ENCODE peak calls at places on chromosomes 6 and 20, in eight cellular contexts. U is GM23338, W is Peyer's patch, M is Panc1, I is colonic mucosa, Q is epithelial cell of esophagus, B is pancreas, K is right atrium auricular region. J is an unnamed sample.

GRCh38 chr6:150263765-150264415 is 104.9 kb upstream of the IYD start:
- DNase-seq in U (no peak), Q (no peak), K (no peak), M (no peak), W (peak), I (no peak), B (no peak), J (peak)

GRCh38 chr6:118921084-118921483 is 13.9 kb downstream of the MCM9 start:
- DNase-seq in I (no peak), W (no peak), M (no peak), K (no peak), Q (no peak), B (no peak), U (no peak), J (no peak)

GRCh38 chr6:139753198-139753861 is 378.9 kb upstream of the CITED2 start:
- DNase-seq in M (no peak), I (no peak), U (peak), W (no peak), B (no peak), K (no peak), Q (no peak), J (no peak)

GRCh38 chr6:134046054-134046453 is 6.4 kb downstream of the SLC2A12 start:
- DNase-seq in M (no peak), B (no peak), I (no peak), W (no peak), U (no peak), K (no peak), Q (no peak), J (no peak)

GRCh38 chr6:170172406-170172805 is 118.5 kb downstream of the DLL1 start:
- DNase-seq in K (no peak), U (no peak), M (no peak), Q (no peak), B (no peak), W (no peak), I (peak), J (no peak)

GRCh38 chr6:108630050-108630714 is 69.5 kb downstream of the FOXO3 start:
- DNase-seq in B (no peak), I (no peak), U (no peak), Q (peak), M (no peak), W (no peak), K (no peak), J (no peak)

GRCh38 chr6:161626132-161626676 is 352.3 kb upstream of the AGPAT4 start:
- DNase-seq in U (no peak), B (no peak), K (no peak), M (no peak), Q (no peak), I (no peak), W (no peak), J (no peak)

GRCh38 chr6:52540286-52540902 is 36.5 kb downstream of the TRAM2 start:
- DNase-seq in B (no peak), I (no peak), M (no peak), W (no peak), U (no peak), Q (no peak), K (no peak), J (no peak)

GRCh38 chr20:13670160-13670559 is 31.4 kb upstream of the TASP1 start:
- DNase-seq in M (no peak), W (no peak), I (no peak), Q (no peak), K (no peak), U (peak), B (no peak), J (no peak)

GRCh38 chr6:142878407-142878806 is 66.6 kb downstream of the HIVEP2 start:
- DNase-seq in W (no peak), Q (no peak), B (no peak), I (no peak), U (no peak), M (no peak), K (no peak), J (no peak)

GRCh38 chr6:123777554-123777953 is 26.1 kb upstream of the NKAIN2 start:
- DNase-seq in M (peak), B (no peak), K (no peak), W (no peak), U (no peak), Q (peak), I (no peak), J (no peak)

GRCh38 chr6:96235927-96236326 is 220.2 kb downstream of the FUT9 start:
- DNase-seq in M (no peak), Q (peak), W (no peak), U (no peak), K (no peak), B (no peak), I (no peak), J (no peak)

GRCh38 chr20:56875052-56875663 is 246.1 kb downstream of the TFAP2C start:
- DNase-seq in Q (peak), K (no peak), U (no peak), M (peak), W (no peak), I (no peak), B (no peak), J (no peak)

GRCh38 chr20:7272512-7272911 is 505.0 kb downstream of the BMP2 start:
- DNase-seq in Q (no peak), I (no peak), K (no peak), B (no peak), U (peak), M (no peak), W (no peak), J (no peak)

GRCh38 chr6:111870751-111871064 is 2.5 kb downstream of the FYN start:
- DNase-seq in M (no peak), U (no peak), I (no peak), W (no peak), Q (no peak), B (no peak), K (no peak), J (no peak)

GRCh38 chr6:139872635-139873034 is 498.2 kb upstream of the CITED2 start:
- DNase-seq in M (no peak), W (peak), B (no peak), U (no peak), I (peak), K (no peak), Q (no peak), J (peak)

GRCh38 chr6:136696238-136696637 is 96.0 kb downstream of the MAP3K5 start:
- DNase-seq in B (no peak), I (no peak), K (no peak), U (no peak), M (no peak), Q (peak), W (no peak), J (no peak)

GRCh38 chr20:22962567-22963439 is 72.3 kb upstream of the SSTR4 start:
- DNase-seq in I (no peak), M (no peak), U (no peak), K (no peak), Q (peak), B (no peak), W (no peak), J (no peak)

GRCh38 chr20:36281785-36282380 is 24.3 kb upstream of the DLGAP4 start:
- DNase-seq in I (no peak), K (no peak), Q (no peak), M (no peak), W (no peak), U (no peak), B (no peak), J (no peak)

GRCh38 chr6:18985958-18986357 is 598.8 kb downstream of the RNF144B start:
- DNase-seq in B (no peak), M (no peak), U (no peak), I (no peak), W (no peak), Q (no peak), K (no peak), J (no peak)

GRCh38 chr6:149380523-149380922 is 19.5 kb upstream of the SUMO4 start:
- DNase-seq in I (no peak), M (no peak), K (no peak), B (no peak), Q (peak), W (no peak), U (no peak), J (no peak)

GRCh38 chr6:111810321-111811235 is 62.7 kb downstream of the FYN start:
- DNase-seq in U (no peak), Q (no peak), W (no peak), B (no peak), K (no peak), I (no peak), M (no peak), J (no peak)

GRCh38 chr20:50729925-50730764 is 1.2 kb upstream of the PARD6B start:
- DNase-seq in Q (no peak), W (no peak), M (no peak), B (no peak), I (peak), U (peak), K (peak), J (peak)

GRCh38 chr6:18293192-18293904 is 29.0 kb upstream of the DEK start:
- DNase-seq in I (peak), Q (peak), W (peak), M (no peak), B (no peak), K (no peak), U (no peak), J (peak)

GRCh38 chr6:153898360-153899059 is 140.5 kb upstream of the OPRM1 start:
- DNase-seq in K (no peak), Q (no peak), I (peak), W (no peak), B (no peak), U (no peak), M (no peak), J (no peak)

GRCh38 chr20:46004813-46005505 is 3.7 kb upstream of the MMP9 start:
- DNase-seq in K (no peak), M (no peak), W (peak), B (no peak), I (peak), U (peak), Q (peak), J (peak)

GRCh38 chr6:31308050-31308844 is 36.4 kb upstream of the HLA-C start:
- DNase-seq in U (peak), B (peak), Q (peak), M (no peak), K (no peak), I (peak), W (peak), J (peak)

GRCh38 chr6:121826156-121826810 is 390.8 kb downstream of the GJA1 start:
- DNase-seq in B (no peak), M (peak), W (no peak), I (no peak), Q (peak), K (no peak), U (no peak), J (peak)

GRCh38 chr6:14017626-14018475 is 93.1 kb downstream of the RNF182 start:
- DNase-seq in B (no peak), U (peak), Q (no peak), W (no peak), M (no peak), I (no peak), K (no peak), J (no peak)

GRCh38 chr6:107666084-107666981 is 157.8 kb downstream of the SCML4 start:
- DNase-seq in I (no peak), Q (no peak), B (no peak), M (no peak), W (no peak), K (no peak), U (no peak), J (no peak)

GRCh38 chr6:168851460-168852103 is 402.1 kb downstream of the THBS2 start:
- DNase-seq in W (no peak), Q (no peak), K (no peak), B (no peak), U (no peak), I (no peak), M (no peak), J (peak)

GRCh38 chr6:70675822-70676221 is 8.1 kb downstream of the SMAP1 start:
- DNase-seq in K (no peak), B (no peak), U (no peak), I (no peak), M (no peak), W (no peak), Q (no peak), J (no peak)

GRCh38 chr6:18444176-18444575 is 57.0 kb downstream of the RNF144B start:
- DNase-seq in B (no peak), U (no peak), I (no peak), W (no peak), K (no peak), Q (no peak), M (no peak), J (no peak)

GRCh38 chr6:135474362-135474761 is 23.2 kb downstream of the AHI1 start:
- DNase-seq in K (no peak), B (no peak), U (no peak), M (no peak), W (no peak), Q (no peak), I (no peak), J (no peak)

GRCh38 chr6:1068068-1068467 is 243.8 kb upstream of the FOXQ1 start:
- DNase-seq in U (no peak), M (no peak), K (no peak), B (no peak), W (no peak), I (no peak), Q (peak), J (no peak)

GRCh38 chr6:155024628-155025027 is 29.5 kb downstream of the TIAM2 start:
- DNase-seq in K (no peak), M (no peak), W (no peak), Q (no peak), B (no peak), I (no peak), U (no peak), J (no peak)

GRCh38 chr6:51209651-51210050 is 391.0 kb downstream of the TFAP2B start:
- DNase-seq in I (no peak), W (no peak), M (no peak), U (no peak), B (no peak), K (no peak), Q (no peak), J (no peak)

GRCh38 chr6:22954749-22955385 is 385.5 kb downstream of the HDGFL1 start:
- DNase-seq in Q (peak), I (no peak), M (no peak), K (no peak), U (no peak), B (no peak), W (no peak), J (peak)
- H3K4me3 ChIP-seq in Q (peak), I (no peak), M (peak), K (peak), U (no peak), B (peak), W (no peak), J (no peak)

DNA sequence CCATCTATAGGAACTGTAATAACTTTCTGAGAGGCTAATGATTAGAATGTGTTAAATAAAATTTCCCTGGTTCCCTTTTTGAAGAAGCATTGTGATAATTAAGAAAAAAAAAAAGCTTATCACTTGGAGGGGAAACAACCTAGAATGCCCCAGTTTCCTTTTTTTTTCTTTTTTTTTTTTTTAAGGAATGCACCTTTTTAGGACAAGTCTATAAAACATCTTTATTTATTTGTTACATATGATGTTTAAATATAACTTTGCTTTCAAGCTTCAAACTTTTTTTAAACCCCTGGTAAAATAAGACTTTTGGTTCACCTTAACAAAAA is 7.3 kb upstream of the MRPS10 start:
- DNase-seq in M (no peak), U (no peak), B (no peak), K (no peak), W (no peak), I (no peak), Q (no peak), J (no peak)
- H3K4me3 ChIP-seq in M (no peak), U (no peak), B (no peak), K (no peak), W (no peak), I (no peak), Q (no peak), J (no peak)

GRCh38 chr6:87914637-87915395 is 132.8 kb upstream of the SPACA1 start:
- DNase-seq in I (no peak), B (no peak), Q (peak), K (no peak), M (no peak), U (no peak), W (no peak), J (no peak)
- H3K4me3 ChIP-seq in I (no peak), B (no peak), Q (no peak), K (no peak), M (no peak), U (no peak), W (no peak), J (no peak)

DNA sequence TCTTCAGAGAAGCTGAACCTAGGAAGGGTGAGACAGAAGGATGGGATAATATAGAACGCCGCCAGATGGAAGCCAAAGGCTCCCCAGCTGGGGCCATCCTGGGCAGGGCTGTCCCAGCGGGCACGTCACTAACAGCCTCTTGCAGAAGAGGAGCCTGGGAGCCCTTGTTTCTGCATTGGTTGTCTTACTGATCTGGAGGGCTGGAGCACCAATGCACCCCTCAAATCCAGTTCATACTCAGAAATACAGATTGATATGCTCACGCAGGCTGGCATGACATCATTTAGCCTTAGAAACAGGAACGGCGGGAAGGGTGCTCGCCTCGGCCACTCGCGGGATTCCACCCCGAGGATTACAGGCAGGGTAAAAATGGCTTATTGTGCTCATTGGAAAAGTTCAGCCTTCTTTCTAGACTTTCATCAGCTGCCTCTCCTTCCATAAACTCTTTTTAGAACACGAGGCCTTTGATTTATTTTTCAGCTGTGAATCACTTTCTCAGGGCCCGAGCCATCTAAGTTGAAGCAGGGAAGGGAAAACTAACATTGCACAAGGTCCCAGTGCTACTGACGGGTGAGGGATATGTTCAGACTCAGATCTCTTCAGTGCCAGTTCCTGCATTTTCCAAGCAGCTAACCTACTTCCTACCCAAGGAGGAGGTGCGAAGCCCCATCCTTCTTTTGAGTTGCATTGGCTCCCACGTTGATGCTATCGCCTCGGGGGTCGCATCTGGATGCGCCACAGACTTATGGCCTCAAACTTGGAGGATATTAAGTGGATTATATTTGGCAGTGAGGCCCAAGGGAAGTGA is 82.3 kb downstream of the GMPR start:
- DNase-seq in K (no peak), B (no peak), Q (peak), W (no peak), M (no peak), U (no peak), I (no peak), J (no peak)
- H3K4me3 ChIP-seq in K (peak), B (no peak), Q (no peak), W (peak), M (no peak), U (no peak), I (no peak), J (no peak)

DNA sequence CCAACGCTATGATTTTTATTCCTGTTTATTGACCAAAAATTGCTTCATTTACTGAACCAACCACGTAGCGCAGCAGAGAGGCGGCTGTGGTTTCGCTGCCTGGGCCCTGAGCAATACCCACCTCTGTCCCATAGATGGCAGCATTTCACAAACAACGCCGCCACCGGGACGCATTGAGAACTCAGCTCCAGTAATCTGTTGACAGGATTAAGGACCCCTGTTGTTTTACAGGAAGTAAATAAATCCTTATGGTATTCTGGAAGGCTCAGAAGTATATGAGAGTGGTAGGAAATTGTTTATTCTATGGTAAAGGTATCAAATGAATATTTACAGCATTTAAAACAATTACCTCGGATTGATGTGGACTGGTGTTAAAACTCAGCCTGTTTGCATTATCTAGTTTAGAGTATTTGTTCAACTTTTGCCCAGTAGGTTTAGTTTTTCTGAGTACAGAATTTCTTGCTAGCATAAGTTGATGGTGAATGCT is 547.9 kb upstream of the SLC35B3 start:
- DNase-seq in Q (peak), B (peak), M (peak), U (peak), W (peak), K (peak), I (peak), J (peak)
- H3K4me3 ChIP-seq in Q (peak), B (no peak), M (no peak), U (no peak), W (no peak), K (no peak), I (no peak), J (no peak)

J was measured in small intestine.